ENCODE peak calls at places on chromosomes 11 and 22, in six cellular contexts. T is T-helper 9 cell; O is stimulated activated naive CD8-positive, alpha-beta T cell treated with anti-CD3 and anti-CD28 coated beads, Interleukin-15, amount 100 ng/mL, for 72 hours; M is hippocampal formation; U is activated naive CD4-positive, alpha-beta T cell treated with anti-CD3 and anti-CD28 coated beads, Interleukin-2, amount 10 ng/mL, durations not matched to agents 7 days and 5 days; N is stimulated activated CD4-positive, alpha-beta T cell treated with anti-CD3 and anti-CD28 coated beads, Interleukin-1b, Interleukin-23, amount 100 ng/mL, for 4 hours. Y is an unnamed sample.

GRCh38 chr11:65410936-65411680 is 11.5 kb upstream of the NEAT1 start:
- DNase-seq in T (no peak), O (no peak), M (no peak), U (no peak), N (no peak), Y (no peak)

GRCh38 chr11:13030857-13031256 is 21.7 kb downstream of the RASSF10 start:
- DNase-seq in T (no peak), O (no peak), M (no peak), U (no peak), N (no peak), Y (no peak)

GRCh38 chr11:13256216-13256615 is 21.4 kb upstream of the BMAL1 start:
- DNase-seq in T (no peak), O (no peak), M (no peak), U (no peak), N (no peak), Y (no peak)

GRCh38 chr22:38718414-38718813 is 12.7 kb downstream of the GTPBP1 start:
- DNase-seq in T (no peak), O (no peak), M (no peak), U (no peak), N (no peak), Y (no peak)

GRCh38 chr11:78417888-78418583 is 416 bp upstream of the GAB2 start:
- DNase-seq in T (peak; percentile 71), O (peak; percentile 78), M (peak; percentile 76), U (peak; percentile 85), N (peak; percentile 65), Y (peak; percentile 73)

GRCh38 chr11:76237041-76237649 is 30.8 kb upstream of the WNT11 start:
- DNase-seq in T (no peak), O (no peak), M (no peak), U (no peak), N (no peak), Y (no peak)

GRCh38 chr11:49208006-49208721 is at the start of gene FOLH1:
- DNase-seq in T (no peak), O (no peak), M (peak; percentile 52), U (no peak), N (peak; percentile 0), Y (no peak)

GRCh38 chr11:14376920-14377319 is 17.9 kb upstream of the RRAS2 start:
- DNase-seq in T (no peak), O (no peak), M (no peak), U (no peak), N (no peak), Y (no peak)

GRCh38 chr11:111933872-111934271 is 3.3 kb upstream of the DIXDC1 start:
- DNase-seq in T (no peak), O (no peak), M (no peak), U (no peak), N (no peak), Y (no peak)

GRCh38 chr11:76615950-76616349 is 54.6 kb downstream of the LRRC32 start:
- DNase-seq in T (no peak), O (no peak), M (no peak), U (no peak), N (no peak), Y (no peak)

GRCh38 chr11:10488121-10488580 is 33.1 kb downstream of the AMPD3 start:
- DNase-seq in T (no peak), O (no peak), M (no peak), U (no peak), N (no peak), Y (no peak)

GRCh38 chr11:60948251-60948650 is 3.7 kb downstream of the SLC15A3 start:
- DNase-seq in T (no peak), O (no peak), M (no peak), U (no peak), N (no peak), Y (no peak)

GRCh38 chr11:65353900-65354264 is 669 bp upstream of the TIGD3 start:
- DNase-seq in T (no peak), O (no peak), M (no peak), U (no peak), N (no peak), Y (no peak)

GRCh38 chr22:30422481-30423295 is 2.9 kb upstream of the MTFP1 start:
- DNase-seq in T (no peak), O (no peak), M (no peak), U (peak; percentile 36), N (no peak), Y (no peak)

GRCh38 chr22:31332886-31333285 is 13.3 kb downstream of the PATZ1 start:
- DNase-seq in T (no peak), O (no peak), M (no peak), U (no peak), N (no peak), Y (no peak)

GRCh38 chr11:110059706-110060430 is 33.3 kb upstream of the ZC3H12C start:
- DNase-seq in T (no peak), O (no peak), M (no peak), U (no peak), N (no peak), Y (no peak)

Y was measured in CD8-positive, alpha-beta memory T cell.